ENCODE peak calls at places on chromosomes 6 and 20, in five cellular contexts. I, Y, P, J and C are unnamed samples.

GRCh38 chr6:33507261-33507660 is 52.9 kb downstream of the ZBTB9 start:
- DNase-seq in I (no peak), P (no peak), J (no peak), Y (no peak), C (no peak)

GRCh38 chr6:168195712-168196111 is 116.7 kb upstream of the FRMD1 start:
- DNase-seq in J (no peak), Y (no peak), I (no peak), P (no peak), C (no peak)

GRCh38 chr20:4645621-4646020 is 76.1 kb upstream of the PRND start:
- DNase-seq in I (no peak), Y (no peak), J (no peak), P (no peak), C (no peak)

GRCh38 chr20:1087311-1087710 is 31.1 kb upstream of the PSMF1 start:
- DNase-seq in P (no peak), I (no peak), J (no peak), Y (no peak), C (no peak)

GRCh38 chr6:35496851-35497570 is at the start of gene TEAD3:
- DNase-seq in P (peak; percentile 10), Y (no peak), J (peak; percentile 59), I (peak; percentile 56), C (peak; percentile 48)

GRCh38 chr6:134074151-134074712 is 21.8 kb upstream of the SLC2A12 start:
- DNase-seq in J (peak; percentile 7), P (no peak), I (no peak), Y (no peak), C (no peak)

GRCh38 chr6:52994031-52994788 is 874 bp downstream of the GSTA4 start:
- DNase-seq in P (no peak), J (peak; percentile 22), Y (no peak), I (peak; percentile 51), C (no peak)

GRCh38 chr6:63787021-63787420 is 151.4 kb downstream of the PHF3 start:
- DNase-seq in J (no peak), I (peak; percentile 20), P (no peak), Y (no peak), C (no peak)

GRCh38 chr20:52896348-52896747 is 75.8 kb upstream of the TSHZ2 start:
- DNase-seq in I (no peak), J (no peak), Y (no peak), P (no peak), C (no peak)

GRCh38 chr6:42313038-42313437 is 95.4 kb upstream of the MRPS10 start:
- DNase-seq in Y (no peak), I (peak; percentile 84), J (no peak), P (no peak), C (no peak)

GRCh38 chr6:161792887-161793286 is 519.0 kb upstream of the AGPAT4 start:
- DNase-seq in Y (no peak), P (no peak), I (no peak), J (no peak), C (no peak)

GRCh38 chr6:90431521-90432407 is 135.1 kb upstream of the BACH2 start:
- DNase-seq in Y (no peak), P (no peak), I (no peak), J (no peak), C (no peak)

GRCh38 chr6:42093582-42094329 is 43.4 kb downstream of the TAF8 start:
- DNase-seq in J (no peak), I (no peak), P (no peak), Y (no peak), C (no peak)

GRCh38 chr6:121597654-121598053 is 162.2 kb downstream of the GJA1 start:
- DNase-seq in Y (no peak), I (peak; percentile 90), J (no peak), P (no peak), C (no peak)

GRCh38 chr6:31042801-31043200 is 32.5 kb downstream of the MUC22 start:
- DNase-seq in P (peak; percentile 4), I (peak; percentile 50), Y (no peak), J (peak; percentile 45), C (peak; percentile 20)

GRCh38 chr20:41452226-41452625 is 85.6 kb upstream of the EMILIN3 start:
- DNase-seq in Y (no peak), J (no peak), P (no peak), I (no peak), C (no peak)

GRCh38 chr20:41443667-41444066 is 77.0 kb upstream of the EMILIN3 start:
- DNase-seq in I (no peak), Y (no peak), P (no peak), J (no peak), C (no peak)

GRCh38 chr20:41444821-41445220 is 78.2 kb upstream of the EMILIN3 start:
- DNase-seq in Y (no peak), I (no peak), P (no peak), J (no peak), C (no peak)

GRCh38 chr20:41446471-41446870 is 79.9 kb upstream of the EMILIN3 start:
- DNase-seq in I (no peak), Y (no peak), P (no peak), J (no peak), C (no peak)

DNA sequence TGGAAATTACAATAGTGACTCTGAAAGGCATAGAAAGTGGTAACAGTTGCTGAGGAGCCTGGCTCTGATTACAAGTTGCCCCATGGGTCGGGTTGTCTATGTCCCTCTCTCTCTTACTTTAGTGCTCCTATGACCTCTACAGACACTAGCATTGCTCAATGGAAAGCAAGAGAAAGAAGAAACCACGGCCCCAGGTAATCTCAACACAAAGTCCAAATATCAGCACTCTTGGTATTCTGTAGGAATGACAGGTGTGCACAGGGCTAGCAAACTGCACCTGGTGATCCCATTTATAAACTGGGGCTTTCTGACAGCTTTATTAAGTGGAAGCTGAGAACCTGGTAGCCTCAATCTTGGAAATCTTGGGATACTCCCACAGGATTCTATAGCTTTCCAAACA is 80.4 kb upstream of the EMILIN3 start:
- DNase-seq in Y (no peak), I (no peak), P (no peak), J (no peak), C (no peak)
- H3K36me3 ChIP-seq in Y (peaks cover 13% of the 10 kb centered on the region), I (peaks cover 55% of the 10 kb centered on the region), P (peaks cover 50% of the 10 kb centered on the region), J (peaks cover 99% of the 10 kb centered on the region), C (peaks cover 68% of the 10 kb centered on the region)

DNA sequence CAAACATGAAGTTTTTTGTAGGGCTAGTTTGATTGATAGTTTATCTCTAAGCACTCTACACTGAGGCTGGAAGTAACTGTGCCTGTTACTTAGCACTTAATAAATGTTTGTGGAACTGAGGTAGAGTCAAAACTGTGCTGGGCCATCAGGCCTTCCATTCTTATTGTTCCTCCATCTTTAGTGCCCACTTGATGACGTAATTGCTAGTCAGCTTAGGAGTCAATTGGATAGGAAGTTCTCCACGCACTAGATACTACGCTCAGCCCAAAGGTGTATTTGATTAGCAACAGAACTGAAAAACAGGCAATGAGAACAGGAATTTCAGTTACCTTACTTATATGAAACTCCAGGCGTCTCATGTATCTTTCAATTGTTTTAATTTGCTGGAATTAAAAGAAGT is 67.0 kb downstream of the RIPOR2 start:
- DNase-seq in Y (no peak), I (no peak), P (no peak), J (no peak), C (no peak)
- H3K27ac ChIP-seq in Y (no peak overlapping the region), I (no peak overlapping the region), P (peak overlapping the region; percentile 10), J (no peak overlapping the region), C (no peak overlapping the region)

GRCh38 chr6:2783188-2783957 is 18.2 kb downstream of the WRNIP1 start:
- DNase-seq in P (no peak), J (no peak), Y (no peak), I (peak; percentile 34), C (no peak)
- H3K36me3 ChIP-seq in P (peaks cover 14% of the 10 kb centered on the region), J (peaks cover 99% of the 10 kb centered on the region), Y (no peaks in the 10 kb centered on the region), I (peaks cover 44% of the 10 kb centered on the region), C (peaks cover 26% of the 10 kb centered on the region)

GRCh38 chr6:43772571-43773049 is 2.6 kb downstream of the VEGFA start:
- DNase-seq in P (no peak), I (no peak), J (peak; percentile 55), Y (no peak), C (no peak)
- H3K27ac ChIP-seq in P (no peak overlapping the region), I (peak overlapping the region; percentile 92), J (peak overlapping the region; percentile 93), Y (peak overlapping the region; percentile 93), C (no peak overlapping the region)